ENCODE peak calls at places on chromosomes 3 and 15, in four cellular contexts. Q is K562, N is GM12878, S is HepG2. L is an unnamed sample.

GRCh38 chr15:59830873-59831272 is 141.8 kb upstream of the BNIP2 start:
- DNase-seq in Q (no peak), N (no peak), S (no peak), L (no peak)

GRCh38 chr15:50506121-50506520 is 40.3 kb downstream of the USP50 start:
- DNase-seq in Q (no peak), N (no peak), S (peak; percentile 7), L (peak; percentile 12)

GRCh38 chr3:132788299-132788698 is 66.1 kb upstream of the NPHP3 start:
- DNase-seq in Q (no peak), N (no peak), S (no peak), L (no peak)

GRCh38 chr3:129560269-129560787 is 17.4 kb downstream of the H1-8 start:
- DNase-seq in Q (peak; percentile 37), N (no peak), S (no peak), L (no peak)

GRCh38 chr3:22691407-22691806 is 511.7 kb upstream of the UBE2E2 start:
- DNase-seq in Q (no peak), N (no peak), S (no peak), L (no peak)

GRCh38 chr15:61641645-61642044 is 412.5 kb upstream of the RORA start:
- DNase-seq in Q (no peak), N (no peak), S (no peak), L (no peak)

GRCh38 chr15:59244337-59244736 is 37.7 kb downstream of the LDHAL6B start:
- DNase-seq in Q (no peak), N (peak; percentile 71), S (no peak), L (no peak)

GRCh38 chr3:115254492-115255196 is 107.6 kb upstream of the ZBTB20 start:
- DNase-seq in Q (no peak), N (no peak), S (no peak), L (no peak)

GRCh38 chr3:44439499-44440295 is 37.8 kb downstream of the ZNF445 start:
- DNase-seq in Q (peak; percentile 94), N (peak; percentile 88), S (peak; percentile 97), L (no peak)

GRCh38 chr15:56017920-56018319 is 24.5 kb upstream of the NEDD4 start:
- DNase-seq in Q (no peak), N (no peak), S (peak; percentile 83), L (peak; percentile 6)

GRCh38 chr3:36434682-36435426 is 54.5 kb downstream of the STAC start:
- DNase-seq in Q (no peak), N (no peak), S (no peak), L (no peak)

GRCh38 chr3:135109681-135110080 is 314.6 kb downstream of the EPHB1 start:
- DNase-seq in Q (no peak), N (no peak), S (no peak), L (no peak)

GRCh38 chr15:66948294-66948693 is 117.1 kb upstream of the SMAD3 start:
- DNase-seq in Q (no peak), N (no peak), S (no peak), L (no peak)

GRCh38 chr3:197516517-197516889 is 39.3 kb downstream of the BDH1 start:
- DNase-seq in Q (peak; percentile 64), N (no peak), S (peak; percentile 78), L (no peak)

DNA sequence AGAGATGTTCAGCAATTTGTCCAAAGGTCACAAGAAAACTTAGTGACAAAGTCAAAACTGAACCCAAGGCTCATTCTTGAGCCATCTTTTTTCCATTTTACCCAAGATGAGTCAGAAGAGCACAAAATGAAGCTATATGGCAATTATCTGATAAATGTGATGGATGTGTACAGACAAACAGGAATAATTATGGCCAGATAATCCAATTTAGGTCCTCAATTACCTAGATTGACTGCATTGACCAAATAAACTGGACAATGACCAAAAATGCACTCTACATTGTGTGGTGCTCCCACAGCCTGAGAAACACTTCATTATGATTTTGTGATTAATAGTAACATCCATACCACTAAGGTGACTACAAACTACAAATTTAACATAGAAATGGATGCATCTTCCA is 1105.8 kb downstream of the IGSF11 start:
- DNase-seq in Q (no peak), N (no peak), S (no peak), L (no peak)
- TF ChIP-seq TARDBP in Q (no peak), N (no peak), S (no peak), L (no peak)

DNA sequence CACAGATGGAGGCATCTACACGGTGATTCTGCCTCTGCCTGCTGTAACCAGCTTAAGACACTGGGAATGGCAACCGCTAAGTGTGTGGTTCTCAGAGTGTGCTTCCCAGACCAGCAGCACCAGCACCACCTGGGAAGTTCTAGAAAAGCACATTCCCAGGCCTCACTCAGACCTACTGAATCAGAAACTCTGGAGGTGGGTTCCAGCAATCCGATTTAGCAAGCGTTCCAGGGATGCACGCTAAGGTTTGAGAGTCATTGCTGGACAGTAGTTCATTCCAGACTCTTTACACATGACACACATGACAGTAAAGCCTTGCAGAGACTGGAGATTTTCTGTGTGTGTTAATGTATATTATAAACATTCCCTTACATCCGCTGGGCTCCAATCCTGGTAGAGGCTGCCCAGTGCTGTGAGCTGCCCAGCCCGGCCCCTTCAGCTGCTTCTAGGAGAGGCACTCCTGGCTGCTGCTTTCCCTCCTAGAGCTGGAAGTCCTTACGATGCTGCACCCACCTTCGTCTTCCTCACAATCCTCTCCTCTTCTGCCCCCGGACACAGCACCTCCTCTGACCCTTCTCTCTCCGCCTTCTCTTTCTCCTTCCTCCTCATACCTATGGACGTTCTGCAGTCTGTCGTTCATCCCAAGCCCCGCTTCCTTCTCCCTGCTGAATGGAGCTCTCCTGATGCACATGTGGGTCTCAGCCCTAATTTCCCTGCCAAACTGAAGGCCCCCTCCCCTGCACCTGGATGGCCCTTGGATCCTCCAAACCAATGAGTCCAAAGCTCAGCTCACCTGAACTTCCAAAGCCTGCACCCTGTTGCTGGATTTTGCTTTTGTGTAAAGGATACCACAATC is 44.4 kb downstream of the ITGA11 start:
- DNase-seq in Q (no peak), N (no peak), S (no peak), L (no peak)
- TF ChIP-seq TARDBP in Q (no peak), N (no peak), S (no peak), L (no peak)

GRCh38 chr3:152466784-152467183 is 198.1 kb downstream of the MBNL1 start:
- DNase-seq in Q (peak; percentile 26), N (no peak), S (peak; percentile 51), L (peak; percentile 18)
- TF ChIP-seq TARDBP in Q (no peak), N (no peak), S (no peak), L (no peak)

GRCh38 chr3:17041009-17041408 is 156.3 kb downstream of the PLCL2 start:
- DNase-seq in Q (no peak), N (no peak), S (no peak), L (no peak)

GRCh38 chr3:17038141-17038540 is 153.4 kb downstream of the PLCL2 start:
- DNase-seq in Q (no peak), N (no peak), S (no peak), L (no peak)

GRCh38 chr3:17038900-17039545 is 154.3 kb downstream of the PLCL2 start:
- DNase-seq in Q (no peak), N (no peak), S (no peak), L (no peak)

GRCh38 chr3:17040322-17040721 is 155.6 kb downstream of the PLCL2 start:
- DNase-seq in Q (no peak), N (no peak), S (no peak), L (no peak)

GRCh38 chr3:17039579-17039978 is 154.8 kb downstream of the PLCL2 start:
- DNase-seq in Q (no peak), N (no peak), S (no peak), L (no peak)
- TF ChIP-seq TARDBP in Q (no peak), N (no peak), S (no peak), L (no peak)

DNA sequence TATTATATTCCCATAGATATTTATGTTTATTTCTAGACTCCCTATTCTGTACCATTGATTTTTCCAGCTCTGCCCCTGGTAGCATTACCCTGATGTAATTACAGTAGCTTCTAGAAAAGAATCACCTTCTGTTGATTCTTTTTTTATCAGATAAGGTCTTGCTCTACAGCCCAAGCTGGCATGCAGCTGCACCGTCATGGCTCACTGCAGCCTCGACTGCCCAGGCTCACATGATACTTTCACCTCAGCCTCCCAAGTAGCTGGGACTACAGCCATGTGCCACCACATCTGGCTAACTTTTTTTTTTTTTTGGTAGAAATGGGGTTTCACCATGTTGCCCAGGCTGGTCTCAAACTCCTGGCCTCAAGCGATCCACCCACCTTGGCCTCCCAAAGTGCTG is 41.8 kb downstream of the SLC24A1 start:
- DNase-seq in Q (no peak), N (peak; percentile 26), S (no peak), L (no peak)
- TF ChIP-seq TARDBP in Q (no peak), N (no peak), S (no peak), L (no peak)

GRCh38 chr3:81723732-81724313 is 37.6 kb downstream of the GBE1 start:
- DNase-seq in Q (no peak), N (no peak), S (peak; percentile 41), L (no peak)
- TF ChIP-seq TARDBP in Q (no peak), N (no peak), S (peak; percentile 18), L (no peak)